ENCODE peak calls at places on chromosomes 12 and 14, in seven cellular contexts. X is K562; Q is spleen; C is keratinocyte; H is psoas muscle; P is body of pancreas; F is CD8-positive, alpha-beta T cell. O is an unnamed sample.

GRCh38 chr12:80056232-80056631 is 43.1 kb upstream of the OTOGL start:
- DNase-seq in Q (no peak), H (no peak), C (no peak), F (no peak), P (no peak), X (no peak), O (no peak)

GRCh38 chr12:78179346-78179745 is 348.7 kb downstream of the NAV3 start:
- DNase-seq in F (no peak), H (no peak), P (no peak), X (no peak), Q (no peak), C (no peak), O (no peak)

GRCh38 chr12:124425667-124426066 is 130.8 kb downstream of the RFLNA start:
- DNase-seq in Q (no peak), H (no peak), F (no peak), P (no peak), C (no peak), X (no peak), O (no peak)

GRCh38 chr14:33679461-33680225 is 271.2 kb downstream of the EGLN3 start:
- DNase-seq in Q (no peak), H (no peak), P (no peak), X (no peak), C (peak), F (no peak), O (no peak)

GRCh38 chr12:76859621-76860020 is 19.2 kb downstream of the CSRP2 start:
- DNase-seq in P (no peak), F (no peak), Q (no peak), C (no peak), X (peak), H (no peak), O (no peak)

GRCh38 chr12:132414634-132415340 is 75.2 kb upstream of the FBRSL1 start:
- DNase-seq in H (peak), Q (peak), X (peak), P (peak), F (peak), C (peak), O (peak)

GRCh38 chr14:64880382-64881121 is 845 bp upstream of the SPTB start:
- DNase-seq in P (peak), X (peak), F (peak), C (no peak), H (peak), Q (peak), O (peak)

GRCh38 chr12:85971800-85972199 is 97.7 kb downstream of the NTS start:
- DNase-seq in Q (no peak), P (no peak), H (no peak), X (no peak), F (no peak), C (no peak), O (no peak)

GRCh38 chr14:98138666-98139065 is 1133.3 kb downstream of the BCL11B start:
- DNase-seq in H (no peak), X (peak), C (no peak), P (no peak), F (peak), Q (no peak), O (peak)

GRCh38 chr12:101819467-101819866 is 11.3 kb downstream of the GNPTAB start:
- DNase-seq in H (no peak), C (no peak), F (no peak), X (no peak), P (no peak), Q (no peak), O (no peak)

GRCh38 chr12:6899837-6900519 is 4.6 kb upstream of the LRRC23 start:
- DNase-seq in P (peak), C (no peak), H (no peak), X (no peak), F (no peak), Q (no peak), O (peak)

GRCh38 chr14:70213721-70214282 is 25.1 kb upstream of the SLC8A3 start:
- DNase-seq in X (no peak), C (no peak), Q (no peak), H (no peak), F (no peak), P (no peak), O (no peak)

GRCh38 chr14:76227450-76228050 is 75.8 kb downstream of the GPATCH2L start:
- DNase-seq in F (no peak), P (no peak), C (no peak), X (no peak), Q (no peak), H (no peak), O (no peak)

GRCh38 chr12:114400925-114401324 is 5.0 kb downstream of the TBX5 start:
- DNase-seq in H (no peak), C (no peak), F (no peak), Q (no peak), P (no peak), X (no peak), O (no peak)
- H3K27ac ChIP-seq in H (no peak), C (no peak), F (no peak), Q (no peak), P (no peak), X (no peak), O (peak)

DNA sequence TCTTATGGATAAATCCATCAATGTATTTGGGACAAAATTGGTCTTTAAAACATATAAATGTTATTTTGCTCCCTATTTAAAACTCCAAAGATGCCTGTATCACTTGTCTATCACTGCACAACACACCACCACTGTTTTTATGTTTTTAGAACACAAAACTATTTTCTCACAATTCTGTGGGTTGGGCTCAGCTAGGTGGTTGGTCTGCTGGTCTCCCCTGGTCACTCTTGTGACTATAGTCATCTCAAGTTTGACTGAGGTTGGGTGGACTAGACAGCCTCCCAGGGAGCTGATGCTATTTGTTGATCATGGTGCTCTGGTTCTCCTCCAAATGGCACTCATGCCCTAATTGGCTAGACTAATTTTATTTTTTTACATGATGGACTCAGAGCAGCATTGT is 39.5 kb upstream of the NR1H4 start:
- DNase-seq in C (no peak), X (no peak), F (no peak), P (no peak), H (no peak), Q (no peak), O (no peak)
- TF ChIP-seq CTCF in C (no peak), X (no peak), F (no peak), P (no peak), H (no peak), Q (no peak), O (no peak)

GRCh38 chr14:88323086-88323519 is at the start of gene KCNK10:
- DNase-seq in P (no peak), X (no peak), C (no peak), F (no peak), H (no peak), Q (no peak), O (no peak)
- H3K4me3 ChIP-seq in P (no peak), X (no peak), C (no peak), F (no peak), H (peak), Q (peak), O (no peak)

GRCh38 chr14:35682802-35683201 is 126.3 kb downstream of the RALGAPA1 start:
- DNase-seq in Q (no peak), P (no peak), X (no peak), H (no peak), C (no peak), F (no peak), O (no peak)

GRCh38 chr14:35678403-35679028 is 130.6 kb downstream of the RALGAPA1 start:
- DNase-seq in C (no peak), X (no peak), P (no peak), Q (no peak), H (no peak), F (no peak), O (no peak)
- H3K27ac ChIP-seq in C (no peak), X (no peak), P (no peak), Q (no peak), H (no peak), F (no peak), O (no peak)